ENCODE peak calls at places on chromosomes 6 and 20, in ten cellular contexts. D, H, T, O, R, Y, C, F, M and P are unnamed samples.

GRCh38 chr6:157119502-157120027 is 203.8 kb downstream of the TMEM242 start:
- DNase-seq in Y (no peak), R (no peak), F (no peak), O (no peak), M (no peak), C (no peak), H (no peak), T (no peak), D (no peak), P (no peak)

GRCh38 chr20:19692100-19692499 is 66.0 kb upstream of the RIN2 start:
- DNase-seq in Y (no peak), T (peak; percentile 62), M (no peak), H (no peak), R (peak; percentile 95), C (no peak), F (no peak), O (peak; percentile 23), D (no peak), P (peak; percentile 35)

GRCh38 chr6:163837681-163838431 is 423.3 kb downstream of the QKI start:
- DNase-seq in M (no peak), O (peak; percentile 12), C (no peak), Y (no peak), F (peak; percentile 16), T (peak; percentile 33), H (no peak), R (no peak), D (no peak), P (no peak)

GRCh38 chr6:7720346-7720745 is 5.6 kb upstream of the BMP6 start:
- DNase-seq in R (no peak), T (no peak), M (no peak), C (no peak), H (no peak), Y (no peak), D (no peak), O (no peak), F (no peak), P (no peak)

GRCh38 chr6:399785-400517 is 8.4 kb downstream of the IRF4 start:
- DNase-seq in T (no peak), C (no peak), Y (no peak), O (no peak), H (no peak), F (no peak), R (no peak), M (no peak), D (no peak), P (no peak)

GRCh38 chr6:24833711-24834386 is 35.1 kb upstream of the ARMH2 start:
- DNase-seq in T (no peak), R (no peak), M (no peak), O (no peak), H (no peak), Y (no peak), D (no peak), C (no peak), F (no peak), P (no peak)

GRCh38 chr6:126093108-126093507 is 106.8 kb downstream of the TRMT11 start:
- DNase-seq in O (no peak), T (no peak), R (no peak), Y (no peak), D (no peak), F (no peak), M (no peak), C (no peak), H (no peak), P (no peak)

GRCh38 chr6:1285589-1286340 is 26.1 kb upstream of the FOXQ1 start:
- DNase-seq in D (no peak), R (no peak), C (no peak), Y (no peak), F (no peak), M (no peak), O (peak; percentile 60), H (no peak), T (peak; percentile 71), P (peak; percentile 63)

GRCh38 chr6:332671-333070 is 40.4 kb downstream of the DUSP22 start:
- DNase-seq in R (no peak), D (no peak), O (peak; percentile 83), M (peak; percentile 60), Y (peak; percentile 52), F (no peak), T (peak; percentile 70), C (no peak), H (no peak), P (peak; percentile 61)

GRCh38 chr20:40860487-40860902 is 168.1 kb upstream of the TOP1 start:
- DNase-seq in T (peak; percentile 70), H (no peak), F (no peak), R (peak; percentile 29), C (no peak), D (no peak), M (no peak), Y (no peak), O (peak; percentile 81), P (peak; percentile 35)

GRCh38 chr6:136175873-136176272 is 74.2 kb downstream of the MTFR2 start:
- DNase-seq in M (no peak), F (no peak), H (no peak), Y (no peak), D (no peak), R (no peak), C (no peak), O (no peak), T (no peak), P (no peak)

GRCh38 chr6:905541-905940 is 212.6 kb upstream of the EXOC2 start:
- DNase-seq in Y (no peak), R (no peak), H (no peak), D (no peak), M (no peak), F (no peak), T (no peak), C (no peak), O (no peak), P (no peak)

GRCh38 chr6:158414900-158415299 is 102.6 kb downstream of the TULP4 start:
- DNase-seq in R (peak; percentile 28), M (no peak), C (no peak), O (peak; percentile 82), T (peak; percentile 87), F (no peak), D (no peak), H (no peak), Y (no peak), P (peak; percentile 61)

GRCh38 chr6:108983151-108983550 is 111.5 kb downstream of the SESN1 start:
- DNase-seq in R (no peak), F (no peak), O (peak; percentile 47), M (no peak), Y (no peak), C (no peak), D (no peak), T (no peak), H (no peak), P (no peak)

GRCh38 chr6:105372142-105372861 is 30.6 kb downstream of the PREP start:
- DNase-seq in T (no peak), O (no peak), C (no peak), H (no peak), F (no peak), Y (no peak), R (no peak), D (no peak), M (no peak), P (no peak)

GRCh38 chr6:105373481-105373880 is 29.4 kb downstream of the PREP start:
- DNase-seq in M (no peak), H (no peak), Y (no peak), F (no peak), D (no peak), T (no peak), R (no peak), C (no peak), O (no peak), P (no peak)

GRCh38 chr6:105374010-105374420 is 28.9 kb downstream of the PREP start:
- DNase-seq in R (peak; percentile 88), D (no peak), M (no peak), C (no peak), F (no peak), O (peak; percentile 46), T (peak; percentile 23), Y (no peak), H (peak; percentile 76), P (peak; percentile 93)

GRCh38 chr6:105370316-105370715 is 32.6 kb downstream of the PREP start:
- DNase-seq in O (no peak), F (no peak), D (no peak), T (no peak), M (no peak), Y (no peak), C (no peak), H (no peak), R (no peak), P (no peak)

GRCh38 chr6:105372862-105373182 is 30.1 kb downstream of the PREP start:
- DNase-seq in D (no peak), O (no peak), H (no peak), Y (no peak), T (no peak), F (no peak), M (no peak), R (no peak), C (no peak), P (peak; percentile 100)
- H3K36me3 ChIP-seq in D (peaks cover 13% of the 10 kb centered on the region), O (peaks cover 31% of the 10 kb centered on the region), H (peaks cover 10% of the 10 kb centered on the region), Y (peaks cover 41% of the 10 kb centered on the region), T (peaks cover 21% of the 10 kb centered on the region), F (peaks cover 86% of the 10 kb centered on the region), M (peaks cover 57% of the 10 kb centered on the region), R (peaks cover 52% of the 10 kb centered on the region), C (peaks cover 36% of the 10 kb centered on the region), P (peaks cover 8% of the 10 kb centered on the region)

GRCh38 chr6:159602370-159603185 is 90.5 kb downstream of the SOD2 start:
- DNase-seq in F (no peak), H (no peak), R (no peak), D (no peak), M (no peak), T (no peak), C (peak; percentile 65), Y (no peak), O (peak; percentile 20), P (no peak)
- H3K4me3 ChIP-seq in F (no peak overlapping the region), H (no peak overlapping the region), R (no peak overlapping the region), D (no peak overlapping the region), M (no peak overlapping the region), T (no peak overlapping the region), C (peak overlapping the region; percentile 38), Y (no peak overlapping the region), O (no peak overlapping the region), P (no peak overlapping the region)

DNA sequence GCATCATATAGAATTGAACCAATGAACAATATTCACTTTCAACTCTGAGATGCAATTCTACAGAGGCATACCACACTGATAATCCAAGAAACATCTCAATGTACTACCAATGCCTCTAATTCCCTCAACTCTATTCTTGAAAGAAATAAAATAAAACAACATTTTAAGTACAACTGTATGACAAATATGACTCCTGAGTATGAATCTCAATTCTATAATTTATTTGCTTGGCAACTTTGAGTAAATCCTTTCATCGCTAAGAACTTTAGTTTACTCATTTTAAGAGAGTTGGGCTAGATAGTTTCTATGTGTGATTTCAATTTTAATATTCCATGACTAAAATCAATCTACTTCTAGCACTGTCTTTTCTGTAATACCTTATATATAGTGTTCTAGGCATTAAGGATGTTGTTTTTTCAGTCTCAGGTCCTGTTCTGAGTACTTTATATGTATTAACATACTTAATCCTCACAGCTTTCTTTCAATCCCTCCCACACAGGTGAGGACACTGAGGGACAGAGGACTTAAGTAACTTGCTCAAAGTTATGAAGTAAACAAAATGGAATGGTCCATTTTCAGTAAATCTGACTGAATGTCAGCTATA is 33.4 kb downstream of the GOPC start:
- DNase-seq in M (no peak), R (no peak), O (no peak), F (no peak), H (no peak), D (no peak), T (no peak), C (no peak), Y (no peak), P (no peak)
- H3K36me3 ChIP-seq in M (peaks cover 87% of the 10 kb centered on the region), R (peaks cover 18% of the 10 kb centered on the region), O (peaks cover 55% of the 10 kb centered on the region), F (peaks cover 99% of the 10 kb centered on the region), H (peaks cover 27% of the 10 kb centered on the region), D (peaks cover 4% of the 10 kb centered on the region), T (peaks cover 18% of the 10 kb centered on the region), C (peaks cover 66% of the 10 kb centered on the region), Y (peaks cover 43% of the 10 kb centered on the region), P (peaks cover 2% of the 10 kb centered on the region)

GRCh38 chr20:1687053-1687452 is 29.5 kb upstream of the SIRPG start:
- DNase-seq in O (no peak), H (no peak), F (no peak), Y (no peak), D (no peak), R (no peak), M (no peak), T (no peak), C (no peak), P (no peak)
- H3K4me3 ChIP-seq in O (no peak overlapping the region), H (no peak overlapping the region), F (no peak overlapping the region), Y (no peak overlapping the region), D (no peak overlapping the region), R (no peak overlapping the region), M (no peak overlapping the region), T (no peak overlapping the region), C (no peak overlapping the region), P (no peak overlapping the region)